ENCODE peak calls at places on chromosomes 11 and 22, in nine cellular contexts. A, U, E, G, Y, M, B, V and K are unnamed samples.

GRCh38 chr11:43643898-43644625 is 36.5 kb upstream of the HSD17B12 start:
- DNase-seq in U (peak; percentile 90), E (peak; percentile 85), M (peak; percentile 94), B (peak; percentile 96), A (peak; percentile 47), V (peak; percentile 70), G (peak; percentile 92), Y (peak; percentile 91), K (peak; percentile 89)

GRCh38 chr11:79179087-79179486 is 261.7 kb downstream of the TENM4 start:
- DNase-seq in Y (no peak), E (no peak), M (no peak), A (no peak), B (no peak), G (no peak), V (no peak), U (no peak), K (no peak)

GRCh38 chr22:42805016-42805997 is 51.8 kb downstream of the ARFGAP3 start:
- DNase-seq in Y (peak; percentile 82), B (no peak), A (no peak), E (peak; percentile 61), V (peak; percentile 18), G (peak; percentile 89), U (peak; percentile 89), M (no peak), K (peak; percentile 61)

GRCh38 chr22:50697667-50698506 is 25.3 kb downstream of the SHANK3 start:
- DNase-seq in U (no peak), M (peak; percentile 61), A (no peak), G (peak; percentile 58), B (peak; percentile 23), V (no peak), E (peak; percentile 6), Y (no peak), K (peak; percentile 41)

GRCh38 chr11:29518389-29519174 is 498.2 kb downstream of the KCNA4 start:
- DNase-seq in A (no peak), G (no peak), Y (no peak), B (no peak), E (no peak), U (no peak), V (peak; percentile 84), M (no peak), K (no peak)

GRCh38 chr22:28030442-28030841 is 111.4 kb upstream of the PITPNB start:
- DNase-seq in M (peak; percentile 37), A (no peak), Y (peak; percentile 53), G (no peak), B (no peak), V (no peak), U (no peak), E (no peak), K (no peak)

GRCh38 chr11:119696378-119697157 is 32.4 kb downstream of the NECTIN1 start:
- DNase-seq in Y (no peak), V (peak; percentile 98), U (no peak), B (no peak), M (no peak), A (no peak), G (no peak), E (no peak), K (no peak)

GRCh38 chr11:126355926-126356897 is 726 bp downstream of the ST3GAL4 start:
- DNase-seq in G (no peak), U (no peak), V (peak; percentile 36), B (peak; percentile 81), Y (peak; percentile 83), M (peak; percentile 84), E (peak; percentile 60), A (no peak), K (peak; percentile 47)

GRCh38 chr22:37213218-37213855 is 1.1 kb upstream of the SSTR3 start:
- DNase-seq in V (no peak), M (peak; percentile 69), B (no peak), Y (no peak), U (no peak), E (no peak), A (no peak), G (peak; percentile 56), K (no peak)

GRCh38 chr22:48414662-48415061 is 1413.0 kb downstream of the BRD1 start:
- DNase-seq in G (no peak), U (no peak), A (no peak), Y (no peak), E (no peak), B (no peak), M (peak; percentile 50), V (no peak), K (no peak)

GRCh38 chr11:116732740-116733385 is 39.9 kb downstream of the BUD13 start:
- DNase-seq in B (peak; percentile 82), V (peak; percentile 42), Y (peak; percentile 83), E (peak; percentile 44), G (no peak), A (no peak), M (no peak), U (peak; percentile 72), K (peak; percentile 46)

GRCh38 chr11:113554531-113554930 is 79.3 kb upstream of the DRD2 start:
- DNase-seq in U (peak; percentile 43), A (no peak), M (no peak), G (no peak), Y (no peak), E (no peak), B (no peak), V (no peak), K (no peak)

GRCh38 chr11:134228625-134229024 is 4.2 kb downstream of the VPS26B start:
- DNase-seq in V (no peak), Y (no peak), B (peak; percentile 82), G (no peak), M (no peak), U (no peak), E (no peak), A (no peak), K (no peak)

GRCh38 chr11:10663365-10663764 is 30.2 kb downstream of the IRAG1 start:
- DNase-seq in U (no peak), G (no peak), V (peak; percentile 30), A (no peak), Y (no peak), M (no peak), E (no peak), B (no peak), K (no peak)

GRCh38 chr11:43399983-43400630 is 41.4 kb downstream of the TTC17 start:
- DNase-seq in M (no peak), V (no peak), B (peak; percentile 13), U (no peak), Y (no peak), A (no peak), E (no peak), G (no peak), K (no peak)

GRCh38 chr11:120710354-120711187 is 199.0 kb downstream of the GRIK4 start:
- DNase-seq in M (peak; percentile 36), G (peak; percentile 90), E (no peak), U (no peak), A (no peak), V (peak; percentile 56), Y (peak; percentile 79), B (peak; percentile 95), K (peak; percentile 71)

DNA sequence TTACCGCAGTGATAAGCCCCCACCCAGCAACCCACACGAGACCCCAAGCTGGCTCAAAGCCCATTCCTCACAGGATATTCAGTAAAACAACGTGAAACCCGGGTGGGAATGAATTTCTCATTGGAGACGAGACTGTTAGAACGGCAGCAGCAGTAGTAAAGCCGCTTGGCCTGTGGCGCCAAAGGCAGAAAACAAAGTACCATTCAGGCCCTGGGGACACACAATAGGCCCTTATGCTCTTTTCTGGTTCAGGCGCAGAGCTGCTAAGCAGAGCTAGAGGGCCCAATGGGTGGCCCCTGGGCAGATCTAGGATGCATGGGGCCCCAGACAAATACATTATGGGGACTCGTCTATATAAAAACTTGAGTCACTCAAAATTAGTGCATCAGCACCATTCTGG is 45.2 kb downstream of the PC start:
- DNase-seq in E (no peak), B (no peak), A (no peak), M (peak; percentile 41), G (no peak), Y (no peak), U (no peak), V (no peak), K (no peak)
- H3K27ac ChIP-seq in E (no peak overlapping the region), B (no peak overlapping the region), A (no peak overlapping the region), M (no peak overlapping the region), G (no peak overlapping the region), Y (no peak overlapping the region), U (no peak overlapping the region), V (no peak overlapping the region), K (no peak overlapping the region)

GRCh38 chr11:45644981-45645889 is 20.2 kb downstream of the CHST1 start:
- DNase-seq in G (no peak), Y (peak; percentile 29), U (no peak), E (no peak), V (no peak), B (no peak), A (no peak), M (no peak), K (no peak)
- H3K27ac ChIP-seq in G (no peak overlapping the region), Y (no peak overlapping the region), U (no peak overlapping the region), E (no peak overlapping the region), V (no peak overlapping the region), B (no peak overlapping the region), A (no peak overlapping the region), M (no peak overlapping the region), K (no peak overlapping the region)

DNA sequence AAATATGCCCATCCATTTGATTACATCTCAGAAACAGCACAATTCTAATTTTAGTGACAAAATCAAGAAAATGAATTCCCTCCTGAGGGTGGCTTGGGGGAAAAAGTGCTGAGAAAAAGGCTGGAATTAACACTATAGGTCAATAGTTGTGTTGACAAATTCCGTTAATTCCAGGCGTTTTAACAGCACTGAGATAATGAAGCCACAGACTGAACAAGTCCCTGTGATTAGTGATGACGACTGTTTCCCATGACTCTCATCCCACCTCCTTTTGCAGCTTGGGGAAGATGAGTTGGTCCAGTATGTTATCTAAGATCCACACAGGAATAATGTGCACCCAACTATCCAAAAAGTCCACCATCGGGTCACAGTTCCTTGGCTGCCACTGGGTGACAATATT is 12.8 kb downstream of the SRRD start:
- DNase-seq in B (no peak), Y (no peak), E (no peak), U (no peak), G (no peak), A (no peak), M (no peak), V (no peak), K (no peak)
- H3K27ac ChIP-seq in B (no peak overlapping the region), Y (no peak overlapping the region), E (no peak overlapping the region), U (no peak overlapping the region), G (no peak overlapping the region), A (no peak overlapping the region), M (no peak overlapping the region), V (no peak overlapping the region), K (no peak overlapping the region)

GRCh38 chr22:19987394-19988306 is 29.0 kb downstream of the ARVCF start:
- DNase-seq in G (no peak), B (no peak), V (no peak), A (no peak), M (no peak), U (no peak), E (no peak), Y (no peak), K (no peak)

GRCh38 chr22:19984851-19985811 is 31.5 kb downstream of the ARVCF start:
- DNase-seq in B (no peak), V (no peak), Y (no peak), A (no peak), U (no peak), G (peak; percentile 74), E (peak; percentile 15), M (peak; percentile 76), K (peak; percentile 52)

GRCh38 chr22:19988331-19988808 is 28.3 kb downstream of the ARVCF start:
- DNase-seq in G (peak; percentile 71), A (no peak), U (no peak), Y (no peak), M (no peak), B (no peak), E (peak; percentile 9), V (no peak), K (no peak)

GRCh38 chr22:19986011-19986409 is 30.6 kb downstream of the ARVCF start:
- DNase-seq in Y (no peak), E (peak; percentile 6), V (no peak), A (no peak), B (no peak), M (no peak), U (no peak), G (peak; percentile 55), K (peak; percentile 11)

GRCh38 chr22:19986410-19987341 is 29.9 kb downstream of the ARVCF start:
- DNase-seq in M (peak; percentile 94), E (peak; percentile 87), U (peak; percentile 79), V (peak; percentile 51), Y (peak; percentile 83), B (peak; percentile 93), A (no peak), G (peak; percentile 94), K (peak; percentile 91)
- H3K27ac ChIP-seq in M (peak overlapping the region; percentile 91), E (peak overlapping the region; percentile 88), U (peak overlapping the region; percentile 37), V (no peak overlapping the region), Y (no peak overlapping the region), B (no peak overlapping the region), A (peak overlapping the region; percentile 100), G (peak overlapping the region; percentile 8), K (peak overlapping the region; percentile 94)